ENCODE peak calls at places on chromosomes 1 and 21, in eight cellular contexts. B is neural crest cell, U is B cell, P is left ventricle myocardium inferior, Z is fibroblast of mammary gland, C is AG04449, X is transverse colon, G is GM23338. R is an unnamed sample.

GRCh38 chr1:159088566-159089183 is 12.1 kb upstream of the AIM2 start:
- DNase-seq in U (no peak), G (no peak), Z (no peak), C (no peak), P (no peak), X (no peak), B (no peak), R (no peak)

GRCh38 chr21:24693779-24694178 is 913.5 kb downstream of the MRPL39 start:
- DNase-seq in Z (no peak), U (no peak), X (no peak), P (no peak), B (no peak), C (no peak), G (no peak), R (no peak)

GRCh38 chr1:62263006-62263812 is 56.0 kb downstream of the KANK4 start:
- DNase-seq in G (peak; percentile 41), U (no peak), X (no peak), P (no peak), B (no peak), Z (no peak), C (no peak), R (no peak)

GRCh38 chr1:41891403-41891896 is 27.3 kb downstream of the HIVEP3 start:
- DNase-seq in X (peak; percentile 30), G (peak; percentile 44), B (no peak), P (no peak), C (no peak), Z (no peak), U (peak; percentile 73), R (peak; percentile 71)

GRCh38 chr1:23759277-23759676 is 16.0 kb downstream of the ELOA start:
- DNase-seq in U (no peak), X (no peak), Z (no peak), B (no peak), G (no peak), P (no peak), C (no peak), R (no peak)

GRCh38 chr1:155977607-155978324 is 581 bp downstream of the ARHGEF2 start:
- DNase-seq in G (peak; percentile 56), B (no peak), P (peak; percentile 61), Z (no peak), C (no peak), U (peak; percentile 65), X (peak; percentile 51), R (peak; percentile 91)

GRCh38 chr21:40053007-40053406 is 185.8 kb downstream of the PCP4 start:
- DNase-seq in Z (no peak), G (no peak), U (no peak), B (no peak), P (peak; percentile 41), X (peak; percentile 13), C (no peak), R (no peak)

GRCh38 chr1:202210370-202210769 is 16.8 kb downstream of the LGR6 start:
- DNase-seq in Z (no peak), C (no peak), G (peak; percentile 53), P (no peak), X (no peak), U (no peak), B (no peak), R (no peak)

GRCh38 chr1:66596191-66596590 is 62.2 kb downstream of the SGIP1 start:
- DNase-seq in P (no peak), C (no peak), X (no peak), G (no peak), U (no peak), Z (no peak), B (no peak), R (peak; percentile 38)

GRCh38 chr1:43438576-43439120 is 15.1 kb downstream of the HYI start:
- DNase-seq in P (no peak), Z (no peak), C (no peak), X (peak; percentile 2), U (no peak), B (no peak), G (no peak), R (no peak)

GRCh38 chr1:30722175-30722537 is 1.2 kb downstream of the MATN1 start:
- DNase-seq in C (no peak), U (no peak), G (no peak), P (no peak), X (no peak), Z (no peak), B (no peak), R (no peak)

GRCh38 chr1:210678306-210678705 is 349.6 kb downstream of the HHAT start:
- DNase-seq in X (no peak), U (no peak), B (no peak), Z (no peak), P (no peak), C (no peak), G (no peak), R (no peak)

GRCh38 chr1:2347409-2347785 is 44.0 kb downstream of the MORN1 start:
- DNase-seq in G (no peak), B (no peak), C (no peak), X (no peak), U (no peak), Z (no peak), P (peak; percentile 7), R (no peak)

GRCh38 chr1:27581823-27582243 is 22.1 kb downstream of the AHDC1 start:
- DNase-seq in P (peak; percentile 53), C (no peak), U (no peak), B (no peak), G (no peak), Z (peak; percentile 86), X (no peak), R (no peak)

GRCh38 chr21:27545754-27546349 is 579.0 kb upstream of the ADAMTS5 start:
- DNase-seq in P (no peak), G (no peak), U (no peak), C (no peak), B (no peak), X (no peak), Z (no peak), R (no peak)

GRCh38 chr21:32302560-32302959 is 3.9 kb downstream of the MRAP start:
- DNase-seq in B (no peak), P (no peak), X (no peak), Z (no peak), G (no peak), U (no peak), C (no peak), R (no peak)

GRCh38 chr1:154777151-154777550 is 92.9 kb downstream of the KCNN3 start:
- DNase-seq in X (no peak), G (no peak), P (no peak), U (no peak), Z (no peak), B (no peak), C (no peak), R (no peak)

GRCh38 chr1:230224101-230224927 is 157.3 kb downstream of the GALNT2 start:
- DNase-seq in P (no peak), Z (no peak), G (no peak), U (no peak), C (no peak), X (no peak), B (no peak), R (no peak)

GRCh38 chr1:180633092-180634045 is 1.5 kb downstream of the XPR1 start:
- DNase-seq in X (no peak), P (no peak), U (no peak), B (no peak), Z (peak; percentile 58), C (no peak), G (no peak), R (no peak)

GRCh38 chr1:15684468-15685283 is 556 bp downstream of the PLEKHM2 start:
- DNase-seq in X (peak; percentile 47), P (peak; percentile 42), C (no peak), G (peak; percentile 54), U (peak; percentile 79), Z (peak; percentile 16), B (peak; percentile 37), R (peak; percentile 51)

GRCh38 chr1:77513839-77514763 is 168.4 kb downstream of the ZZZ3 start:
- DNase-seq in C (peak; percentile 70), Z (peak; percentile 79), P (no peak), U (no peak), B (no peak), X (no peak), G (peak; percentile 87), R (no peak)

GRCh38 chr1:25568090-25568833 is 24.9 kb downstream of the LDLRAP1 start:
- DNase-seq in Z (peak; percentile 68), U (no peak), G (peak; percentile 93), X (no peak), C (no peak), B (no peak), P (no peak), R (no peak)

GRCh38 chr1:234996245-234996757 is 132.3 kb downstream of the TOMM20 start:
- DNase-seq in X (no peak), P (no peak), B (no peak), G (no peak), U (no peak), C (no peak), Z (peak; percentile 50), R (no peak)
- TF ChIP-seq CTCF in X (no peak), P (no peak), B (no peak), G (no peak), U (no peak), C (no peak), Z (no peak), R (no peak)

DNA sequence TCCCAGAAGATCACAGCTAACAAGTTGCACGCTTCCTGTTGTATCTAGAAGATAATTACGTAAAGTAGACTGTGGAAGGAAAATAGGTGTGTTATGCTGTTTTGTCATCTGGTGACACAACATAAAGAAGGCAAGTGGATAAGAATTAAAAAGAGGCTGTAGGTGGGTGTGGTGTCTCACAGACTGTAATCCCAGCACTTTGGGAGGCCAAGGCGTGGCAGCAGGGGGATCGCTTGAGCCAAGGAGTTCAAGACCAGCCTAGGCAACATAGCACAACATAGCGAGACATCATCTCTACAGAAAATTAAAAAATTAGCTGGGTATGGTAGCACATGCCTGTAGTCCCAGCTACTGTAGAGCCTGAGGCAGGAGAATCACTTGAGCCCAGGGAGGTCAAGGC is 17.9 kb upstream of the ZNF281 start:
- DNase-seq in Z (no peak), X (no peak), C (no peak), P (no peak), G (no peak), U (no peak), B (no peak), R (no peak)
- TF ChIP-seq CTCF in Z (no peak), X (no peak), C (no peak), P (no peak), G (no peak), U (no peak), B (no peak), R (no peak)

GRCh38 chr1:186609183-186609582 is 71.0 kb downstream of the PTGS2 start:
- DNase-seq in P (no peak), U (no peak), G (no peak), Z (no peak), X (no peak), C (no peak), B (no peak), R (no peak)

GRCh38 chr1:186605762-186606350 is 74.4 kb downstream of the PTGS2 start:
- DNase-seq in P (no peak), Z (peak; percentile 73), U (no peak), B (peak; percentile 24), G (peak; percentile 86), X (peak; percentile 30), C (no peak), R (peak; percentile 46)
- TF ChIP-seq CTCF in P (peak; percentile 76), Z (peak; percentile 86), U (no peak), B (peak; percentile 71), G (peak; percentile 94), X (peak; percentile 59), C (peak; percentile 80), R (peak; percentile 46)

GRCh38 chr1:201032408-201032807 is 8.9 kb upstream of the KIF21B start:
- DNase-seq in G (no peak), U (no peak), X (no peak), P (no peak), Z (no peak), B (no peak), C (no peak), R (no peak)
- TF ChIP-seq CTCF in G (no peak), U (no peak), X (no peak), P (no peak), Z (no peak), B (no peak), C (no peak), R (no peak)